ENCODE peak calls at places on chromosomes 1 and 21, in ten cellular contexts. One of them, this sample, is unnamed.

GRCh38 chr1:164787834-164788231 is 228.8 kb downstream of the PBX1 start:
- DNase-seq in Peyer's patch: no peak
- DNase-seq in occipital lobe: no peak
- DNase-seq in HS-5: no peak
- DNase-seq in A549: no peak
- DNase-seq in foreskin fibroblast: no peak
- DNase-seq in retinal pigment epithelial cell: no peak
- DNase-seq in H4: no peak
- DNase-seq in hepatic stellate cell: no peak
- DNase-seq in tibial artery: no peak
- DNase-seq in this sample: no peak

GRCh38 chr1:247548847-247549246 is at the start of gene GCSAML:
- DNase-seq in HS-5: no peak
- DNase-seq in occipital lobe: no peak
- DNase-seq in foreskin fibroblast: no peak
- DNase-seq in H4: no peak
- DNase-seq in hepatic stellate cell: no peak
- DNase-seq in Peyer's patch: no peak
- DNase-seq in A549: no peak
- DNase-seq in tibial artery: no peak
- DNase-seq in retinal pigment epithelial cell: no peak
- DNase-seq in this sample: no peak

GRCh38 chr1:203660069-203660468 is 33.4 kb downstream of the ATP2B4 start:
- DNase-seq in HS-5: no peak
- DNase-seq in hepatic stellate cell: no peak
- DNase-seq in retinal pigment epithelial cell: no peak
- DNase-seq in tibial artery: no peak
- DNase-seq in foreskin fibroblast: no peak
- DNase-seq in Peyer's patch: no peak
- DNase-seq in H4: no peak
- DNase-seq in occipital lobe: no peak
- DNase-seq in A549: no peak
- DNase-seq in this sample: no peak

GRCh38 chr1:34808051-34808810 is 15.4 kb downstream of the GJA4 start:
- DNase-seq in foreskin fibroblast: no peak
- DNase-seq in tibial artery: no peak
- DNase-seq in retinal pigment epithelial cell: no peak
- DNase-seq in HS-5: no peak
- DNase-seq in Peyer's patch: no peak
- DNase-seq in A549: no peak
- DNase-seq in occipital lobe: no peak
- DNase-seq in hepatic stellate cell: no peak
- DNase-seq in H4: no peak
- DNase-seq in this sample: no peak

GRCh38 chr1:87329756-87330200 is 1.1 kb downstream of the LMO4 start:
- DNase-seq in Peyer's patch: no peak
- DNase-seq in H4: no peak
- DNase-seq in retinal pigment epithelial cell: no peak
- DNase-seq in foreskin fibroblast: peak
- DNase-seq in HS-5: no peak
- DNase-seq in A549: no peak
- DNase-seq in tibial artery: no peak
- DNase-seq in hepatic stellate cell: peak
- DNase-seq in occipital lobe: no peak
- DNase-seq in this sample: no peak

GRCh38 chr1:108057536-108057935 is 92.6 kb upstream of the VAV3 start:
- DNase-seq in tibial artery: peak
- DNase-seq in HS-5: no peak
- DNase-seq in foreskin fibroblast: peak
- DNase-seq in H4: peak
- DNase-seq in A549: no peak
- DNase-seq in occipital lobe: no peak
- DNase-seq in retinal pigment epithelial cell: no peak
- DNase-seq in Peyer's patch: no peak
- DNase-seq in hepatic stellate cell: no peak
- DNase-seq in this sample: peak

GRCh38 chr1:9731561-9731960 is 80.0 kb downstream of the PIK3CD start:
- DNase-seq in tibial artery: no peak
- DNase-seq in hepatic stellate cell: no peak
- DNase-seq in retinal pigment epithelial cell: no peak
- DNase-seq in occipital lobe: no peak
- DNase-seq in foreskin fibroblast: no peak
- DNase-seq in A549: no peak
- DNase-seq in Peyer's patch: no peak
- DNase-seq in HS-5: no peak
- DNase-seq in H4: no peak
- DNase-seq in this sample: no peak

GRCh38 chr1:160256396-160257046 is 5.8 kb downstream of the DCAF8 start:
- DNase-seq in foreskin fibroblast: peak
- DNase-seq in A549: no peak
- DNase-seq in hepatic stellate cell: peak
- DNase-seq in occipital lobe: no peak
- DNase-seq in tibial artery: no peak
- DNase-seq in retinal pigment epithelial cell: no peak
- DNase-seq in Peyer's patch: no peak
- DNase-seq in H4: no peak
- DNase-seq in HS-5: peak
- DNase-seq in this sample: no peak

GRCh38 chr1:244050835-244051444 is at the start of gene ZBTB18:
- DNase-seq in HS-5: peak
- DNase-seq in Peyer's patch: no peak
- DNase-seq in retinal pigment epithelial cell: no peak
- DNase-seq in tibial artery: no peak
- DNase-seq in occipital lobe: peak
- DNase-seq in A549: no peak
- DNase-seq in foreskin fibroblast: peak
- DNase-seq in H4: peak
- DNase-seq in hepatic stellate cell: peak
- DNase-seq in this sample: no peak

GRCh38 chr21:34614693-34615486 is at the start of gene RCAN1:
- DNase-seq in A549: peak
- DNase-seq in foreskin fibroblast: peak
- DNase-seq in hepatic stellate cell: peak
- DNase-seq in tibial artery: peak
- DNase-seq in occipital lobe: peak
- DNase-seq in Peyer's patch: peak
- DNase-seq in HS-5: peak
- DNase-seq in H4: peak
- DNase-seq in retinal pigment epithelial cell: peak
- DNase-seq in this sample: peak

GRCh38 chr1:52142220-52143153 is 598 bp downstream of the ZFYVE9 start:
- DNase-seq in occipital lobe: peak
- DNase-seq in hepatic stellate cell: peak
- DNase-seq in tibial artery: peak
- DNase-seq in HS-5: peak
- DNase-seq in retinal pigment epithelial cell: no peak
- DNase-seq in foreskin fibroblast: peak
- DNase-seq in A549: peak
- DNase-seq in H4: no peak
- DNase-seq in Peyer's patch: peak
- DNase-seq in this sample: peak

GRCh38 chr1:218259800-218260199 is 25.3 kb upstream of the RRP15 start:
- DNase-seq in A549: peak
- DNase-seq in Peyer's patch: no peak
- DNase-seq in occipital lobe: no peak
- DNase-seq in retinal pigment epithelial cell: no peak
- DNase-seq in H4: peak
- DNase-seq in HS-5: no peak
- DNase-seq in hepatic stellate cell: no peak
- DNase-seq in tibial artery: no peak
- DNase-seq in foreskin fibroblast: no peak
- DNase-seq in this sample: no peak

GRCh38 chr1:161691846-161692245 is 15.2 kb upstream of the FCRLA start:
- DNase-seq in Peyer's patch: no peak
- DNase-seq in retinal pigment epithelial cell: no peak
- DNase-seq in occipital lobe: no peak
- DNase-seq in A549: no peak
- DNase-seq in hepatic stellate cell: no peak
- DNase-seq in HS-5: no peak
- DNase-seq in H4: no peak
- DNase-seq in tibial artery: no peak
- DNase-seq in foreskin fibroblast: no peak
- DNase-seq in this sample: no peak

GRCh38 chr1:41724248-41724647 is 194.5 kb downstream of the HIVEP3 start:
- DNase-seq in H4: no peak
- DNase-seq in A549: no peak
- DNase-seq in tibial artery: no peak
- DNase-seq in hepatic stellate cell: no peak
- DNase-seq in retinal pigment epithelial cell: no peak
- DNase-seq in foreskin fibroblast: no peak
- DNase-seq in Peyer's patch: no peak
- DNase-seq in occipital lobe: no peak
- DNase-seq in HS-5: no peak
- DNase-seq in this sample: no peak

GRCh38 chr21:16608209-16608830 is 878.5 kb downstream of the USP25 start:
- DNase-seq in foreskin fibroblast: no peak
- DNase-seq in A549: peak
- DNase-seq in HS-5: no peak
- DNase-seq in Peyer's patch: no peak
- DNase-seq in tibial artery: no peak
- DNase-seq in retinal pigment epithelial cell: no peak
- DNase-seq in hepatic stellate cell: no peak
- DNase-seq in H4: peak
- DNase-seq in occipital lobe: no peak
- DNase-seq in this sample: no peak

GRCh38 chr1:41033272-41033671 is 11.7 kb upstream of the SLFNL1 start:
- DNase-seq in A549: no peak
- DNase-seq in HS-5: no peak
- DNase-seq in foreskin fibroblast: no peak
- DNase-seq in tibial artery: no peak
- DNase-seq in Peyer's patch: no peak
- DNase-seq in H4: no peak
- DNase-seq in occipital lobe: no peak
- DNase-seq in retinal pigment epithelial cell: no peak
- DNase-seq in hepatic stellate cell: no peak
- DNase-seq in this sample: no peak

GRCh38 chr1:231540847-231541246 is 12.4 kb downstream of the TSNAX start:
- DNase-seq in foreskin fibroblast: no peak
- DNase-seq in H4: no peak
- DNase-seq in Peyer's patch: no peak
- DNase-seq in occipital lobe: no peak
- DNase-seq in retinal pigment epithelial cell: no peak
- DNase-seq in hepatic stellate cell: no peak
- DNase-seq in HS-5: no peak
- DNase-seq in A549: no peak
- DNase-seq in tibial artery: no peak
- DNase-seq in this sample: no peak

GRCh38 chr1:116880952-116881351 is 28.8 kb upstream of the PTGFRN start:
- DNase-seq in retinal pigment epithelial cell: no peak
- DNase-seq in occipital lobe: no peak
- DNase-seq in A549: no peak
- DNase-seq in foreskin fibroblast: no peak
- DNase-seq in Peyer's patch: no peak
- DNase-seq in hepatic stellate cell: no peak
- DNase-seq in tibial artery: no peak
- DNase-seq in HS-5: no peak
- DNase-seq in H4: no peak
- DNase-seq in this sample: no peak

GRCh38 chr1:42936309-42937078 is 22.2 kb downstream of the SLC2A1 start:
- DNase-seq in A549: peak
- DNase-seq in foreskin fibroblast: peak
- DNase-seq in H4: peak
- DNase-seq in hepatic stellate cell: peak
- DNase-seq in occipital lobe: no peak
- DNase-seq in Peyer's patch: peak
- DNase-seq in HS-5: peak
- DNase-seq in retinal pigment epithelial cell: no peak
- DNase-seq in tibial artery: peak
- DNase-seq in this sample: peak

GRCh38 chr1:199512037-199512710 is 515.3 kb upstream of the NR5A2 start:
- DNase-seq in A549: no peak
- DNase-seq in hepatic stellate cell: no peak
- DNase-seq in retinal pigment epithelial cell: peak
- DNase-seq in occipital lobe: no peak
- DNase-seq in HS-5: no peak
- DNase-seq in foreskin fibroblast: no peak
- DNase-seq in tibial artery: no peak
- DNase-seq in Peyer's patch: no peak
- DNase-seq in H4: no peak
- DNase-seq in this sample: no peak

GRCh38 chr1:110412576-110412975 is 5.1 kb upstream of the LAMTOR5 start:
- DNase-seq in occipital lobe: peak
- DNase-seq in A549: peak
- DNase-seq in hepatic stellate cell: peak
- DNase-seq in tibial artery: peak
- DNase-seq in Peyer's patch: peak
- DNase-seq in retinal pigment epithelial cell: no peak
- DNase-seq in HS-5: no peak
- DNase-seq in foreskin fibroblast: peak
- DNase-seq in H4: peak
- DNase-seq in this sample: peak

GRCh38 chr1:64042331-64043100 is 160.9 kb upstream of the UBE2U start:
- DNase-seq in occipital lobe: no peak
- DNase-seq in H4: peak
- DNase-seq in Peyer's patch: no peak
- DNase-seq in HS-5: peak
- DNase-seq in hepatic stellate cell: peak
- DNase-seq in retinal pigment epithelial cell: peak
- DNase-seq in A549: no peak
- DNase-seq in foreskin fibroblast: peak
- DNase-seq in tibial artery: peak
- DNase-seq in this sample: no peak